ENCODE peak calls at places on chromosomes 2 and 18, in four cellular contexts. One of them, this sample, is unnamed.

GRCh38 chr2:215618145-215618544 is 182.3 kb upstream of the FN1 start:
- DNase-seq in GM12878: no peak
- DNase-seq in A549: no peak
- DNase-seq in endothelial cell of umbilical vein: no peak
- DNase-seq in this sample: no peak

GRCh38 chr18:54150226-54150625 is 74.2 kb downstream of the MBD2 start:
- DNase-seq in A549: no peak
- DNase-seq in GM12878: no peak
- DNase-seq in endothelial cell of umbilical vein: no peak
- DNase-seq in this sample: no peak

GRCh38 chr2:222364280-222364895 is 60.0 kb upstream of the SGPP2 start:
- DNase-seq in A549: no peak
- DNase-seq in GM12878: no peak
- DNase-seq in endothelial cell of umbilical vein: peak
- DNase-seq in this sample: peak

GRCh38 chr2:55992465-55992864 is 68.9 kb upstream of the EFEMP1 start:
- DNase-seq in endothelial cell of umbilical vein: peak
- DNase-seq in GM12878: no peak
- DNase-seq in A549: peak
- DNase-seq in this sample: no peak

GRCh38 chr2:241542278-241542605 is 16.3 kb upstream of the BOK start:
- DNase-seq in endothelial cell of umbilical vein: no peak
- DNase-seq in GM12878: no peak
- DNase-seq in A549: no peak
- DNase-seq in this sample: no peak

GRCh38 chr2:128408349-128409305 is 90.0 kb upstream of the HS6ST1 start:
- DNase-seq in A549: no peak
- DNase-seq in GM12878: no peak
- DNase-seq in endothelial cell of umbilical vein: peak
- DNase-seq in this sample: peak

GRCh38 chr2:239257511-239257937 is 143.3 kb downstream of the HDAC4 start:
- DNase-seq in A549: no peak
- DNase-seq in GM12878: no peak
- DNase-seq in endothelial cell of umbilical vein: peak
- DNase-seq in this sample: peak

GRCh38 chr18:11689972-11690570 is 1.0 kb downstream of the GNAL start:
- DNase-seq in A549: peak
- DNase-seq in GM12878: no peak
- DNase-seq in endothelial cell of umbilical vein: no peak
- DNase-seq in this sample: peak

GRCh38 chr18:72692086-72692485 is 147.9 kb upstream of the CBLN2 start:
- DNase-seq in GM12878: no peak
- DNase-seq in A549: no peak
- DNase-seq in endothelial cell of umbilical vein: no peak
- DNase-seq in this sample: no peak

GRCh38 chr2:102892693-102893290 is 131.0 kb downstream of the TMEM182 start:
- DNase-seq in A549: no peak
- DNase-seq in GM12878: no peak
- DNase-seq in endothelial cell of umbilical vein: no peak
- DNase-seq in this sample: no peak

GRCh38 chr2:126448611-126449010 is 207.3 kb upstream of the GYPC start:
- DNase-seq in A549: no peak
- DNase-seq in GM12878: no peak
- DNase-seq in endothelial cell of umbilical vein: no peak
- DNase-seq in this sample: no peak

GRCh38 chr2:170744248-170745002 is 25.8 kb upstream of the ERICH2 start:
- DNase-seq in endothelial cell of umbilical vein: no peak
- DNase-seq in GM12878: no peak
- DNase-seq in A549: peak
- DNase-seq in this sample: peak

GRCh38 chr2:161761160-161761559 is 136.9 kb downstream of the SLC4A10 start:
- DNase-seq in GM12878: no peak
- DNase-seq in A549: no peak
- DNase-seq in endothelial cell of umbilical vein: no peak
- DNase-seq in this sample: no peak

GRCh38 chr2:74919827-74920226 is 38.6 kb upstream of the POLE4 start:
- DNase-seq in A549: peak
- DNase-seq in GM12878: no peak
- DNase-seq in endothelial cell of umbilical vein: peak
- DNase-seq in this sample: peak

GRCh38 chr2:79910643-79911042 is 393.9 kb downstream of the LRRTM1 start:
- DNase-seq in endothelial cell of umbilical vein: no peak
- DNase-seq in A549: no peak
- DNase-seq in GM12878: no peak
- DNase-seq in this sample: no peak

GRCh38 chr18:11119962-11120361 is 29.4 kb downstream of the PIEZO2 start:
- DNase-seq in endothelial cell of umbilical vein: no peak
- DNase-seq in A549: peak
- DNase-seq in GM12878: no peak
- DNase-seq in this sample: no peak

GRCh38 chr2:232447638-232448472 is 8.1 kb upstream of the ALPI start:
- DNase-seq in GM12878: no peak
- DNase-seq in endothelial cell of umbilical vein: no peak
- DNase-seq in A549: no peak
- DNase-seq in this sample: no peak

GRCh38 chr2:240917684-240918257 is 11.6 kb downstream of the CROCC2 start:
- DNase-seq in GM12878: no peak
- DNase-seq in A549: no peak
- DNase-seq in endothelial cell of umbilical vein: no peak
- DNase-seq in this sample: no peak

GRCh38 chr18:48727685-48728084 is 188.9 kb downstream of the CTIF start:
- DNase-seq in A549: no peak
- DNase-seq in GM12878: no peak
- DNase-seq in endothelial cell of umbilical vein: no peak
- DNase-seq in this sample: no peak

GRCh38 chr2:20368706-20369105 is 18.1 kb upstream of the PUM2 start:
- DNase-seq in A549: no peak
- DNase-seq in GM12878: no peak
- DNase-seq in endothelial cell of umbilical vein: no peak
- DNase-seq in this sample: no peak

GRCh38 chr2:29000481-29000880 is 19.4 kb downstream of the TOGARAM2 start:
- DNase-seq in A549: no peak
- DNase-seq in endothelial cell of umbilical vein: no peak
- DNase-seq in GM12878: peak
- DNase-seq in this sample: peak

GRCh38 chr18:5462227-5462626 is 81.6 kb downstream of the EPB41L3 start:
- DNase-seq in A549: no peak
- DNase-seq in endothelial cell of umbilical vein: no peak
- DNase-seq in GM12878: no peak
- DNase-seq in this sample: peak

GRCh38 chr2:162945785-162946184 is 107.2 kb upstream of the KCNH7 start:
- DNase-seq in GM12878: no peak
- DNase-seq in A549: no peak
- DNase-seq in endothelial cell of umbilical vein: no peak
- DNase-seq in this sample: no peak

GRCh38 chr2:80164375-80164774 is 140.2 kb downstream of the LRRTM1 start:
- DNase-seq in A549: no peak
- DNase-seq in GM12878: no peak
- DNase-seq in endothelial cell of umbilical vein: no peak
- DNase-seq in this sample: no peak

GRCh38 chr2:187360286-187360685 is 87.8 kb downstream of the CALCRL start:
- DNase-seq in GM12878: no peak
- DNase-seq in A549: no peak
- DNase-seq in endothelial cell of umbilical vein: peak
- DNase-seq in this sample: no peak

GRCh38 chr2:71120195-71120594 is 9.8 kb downstream of the MCEE start:
- DNase-seq in endothelial cell of umbilical vein: no peak
- DNase-seq in GM12878: no peak
- DNase-seq in A549: no peak
- DNase-seq in this sample: no peak

GRCh38 chr2:45774688-45775244 is 123.3 kb downstream of the PRKCE start:
- DNase-seq in A549: peak
- DNase-seq in GM12878: no peak
- DNase-seq in endothelial cell of umbilical vein: no peak
- DNase-seq in this sample: no peak
- TF ChIP-seq CTCF in A549: no peak
- TF ChIP-seq CTCF in GM12878: no peak
- TF ChIP-seq CTCF in endothelial cell of umbilical vein: no peak
- TF ChIP-seq CTCF in this sample: no peak

DNA sequence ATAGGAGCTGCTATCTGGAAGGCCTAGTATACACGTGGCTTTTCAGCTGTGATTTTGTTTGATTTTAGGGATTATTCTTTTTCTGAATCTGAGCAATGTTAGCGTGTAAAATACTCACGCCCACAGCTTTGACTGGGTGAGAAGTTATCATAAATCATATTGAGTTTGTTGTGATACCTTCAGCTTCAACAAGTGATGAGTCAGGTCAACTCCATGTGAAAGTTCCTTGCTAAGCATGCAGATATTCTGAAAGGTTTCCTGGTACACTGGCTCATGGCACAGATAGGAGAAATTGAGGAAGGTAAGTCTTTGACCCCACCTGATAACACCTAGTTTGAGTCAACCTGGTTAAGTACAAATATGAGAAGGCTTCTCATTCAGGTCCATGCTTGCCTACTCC is at the start of gene GKN1:
- DNase-seq in A549: no peak
- DNase-seq in GM12878: no peak
- DNase-seq in endothelial cell of umbilical vein: no peak
- DNase-seq in this sample: no peak
- TF ChIP-seq MYC in A549: no peak
- TF ChIP-seq MYC in GM12878: no peak
- TF ChIP-seq MYC in endothelial cell of umbilical vein: no peak
- TF ChIP-seq MYC in this sample: no peak

GRCh38 chr2:153287109-153287801 is 191.3 kb downstream of the RPRM start:
- DNase-seq in endothelial cell of umbilical vein: no peak
- DNase-seq in GM12878: no peak
- DNase-seq in A549: peak
- DNase-seq in this sample: peak
- TF ChIP-seq CTCF in endothelial cell of umbilical vein: no peak
- TF ChIP-seq CTCF in GM12878: peak
- TF ChIP-seq CTCF in A549: peak
- TF ChIP-seq CTCF in this sample: peak

DNA sequence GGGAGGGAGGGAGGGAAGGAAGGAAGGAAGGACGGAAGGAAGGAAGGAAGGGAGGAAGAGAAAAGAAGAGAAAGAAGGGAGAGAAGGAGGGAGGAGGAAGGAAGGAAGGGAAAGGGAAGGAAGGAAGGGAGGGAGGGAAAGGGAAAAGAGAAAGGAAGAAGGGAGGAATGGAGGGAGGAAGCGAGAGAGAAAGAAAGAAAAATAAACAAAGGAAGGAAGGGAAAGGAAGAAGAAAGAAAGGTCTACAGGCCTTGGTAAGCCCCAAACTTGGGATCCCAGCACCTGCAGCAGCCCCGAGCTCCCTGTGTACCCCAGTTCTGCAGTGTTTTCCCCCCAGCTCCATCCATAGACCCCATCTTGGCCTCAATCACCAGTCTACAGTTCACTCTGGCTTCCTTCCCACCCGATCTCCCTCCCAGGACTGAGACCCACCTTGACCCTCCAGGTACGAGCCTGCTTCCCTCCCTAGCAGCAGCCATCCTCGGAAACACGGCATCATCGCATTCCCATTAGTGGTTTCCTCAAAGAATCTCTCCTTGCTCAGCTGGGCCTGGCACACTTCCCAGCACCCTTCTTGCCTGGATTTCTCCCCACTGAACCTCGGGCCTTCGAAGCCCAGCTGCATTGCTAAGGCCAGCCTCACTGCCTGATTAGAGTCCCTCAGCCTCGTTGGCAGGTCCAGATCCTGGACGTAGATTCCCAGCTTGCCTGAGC is 46.1 kb upstream of the SH3BP4 start:
- DNase-seq in A549: no peak
- DNase-seq in GM12878: no peak
- DNase-seq in endothelial cell of umbilical vein: no peak
- DNase-seq in this sample: no peak
- TF ChIP-seq MYC in A549: no peak
- TF ChIP-seq MYC in GM12878: no peak
- TF ChIP-seq MYC in endothelial cell of umbilical vein: no peak
- TF ChIP-seq MYC in this sample: no peak

DNA sequence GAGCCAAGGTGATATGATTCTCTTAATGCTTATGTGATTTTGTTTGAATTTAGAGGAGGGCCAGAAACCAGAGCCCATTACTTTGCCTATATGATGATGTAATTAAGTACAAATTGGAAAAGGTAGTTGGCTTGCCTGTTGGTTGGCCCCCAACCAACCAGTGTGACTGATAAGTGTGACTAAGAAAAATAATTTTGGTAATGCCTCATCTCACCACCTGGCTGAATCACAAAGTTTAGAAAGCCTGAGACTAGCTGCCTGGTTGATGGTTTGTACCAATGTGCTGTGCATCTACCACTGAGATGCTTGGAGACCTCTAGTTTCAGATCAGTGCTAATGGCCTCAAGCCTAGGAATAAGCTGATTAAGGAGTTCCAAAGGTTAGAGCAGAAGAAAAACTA is 338.7 kb downstream of the CDH2 start:
- DNase-seq in A549: no peak
- DNase-seq in endothelial cell of umbilical vein: no peak
- DNase-seq in GM12878: no peak
- DNase-seq in this sample: no peak
- TF ChIP-seq CTCF in A549: no peak
- TF ChIP-seq CTCF in endothelial cell of umbilical vein: no peak
- TF ChIP-seq CTCF in GM12878: no peak
- TF ChIP-seq CTCF in this sample: no peak

GRCh38 chr2:13067508-13067907 is 350.8 kb downstream of the TRIB2 start:
- DNase-seq in A549: no peak
- DNase-seq in GM12878: no peak
- DNase-seq in endothelial cell of umbilical vein: no peak
- DNase-seq in this sample: no peak
- TF ChIP-seq MYC in A549: no peak
- TF ChIP-seq MYC in GM12878: no peak
- TF ChIP-seq MYC in endothelial cell of umbilical vein: no peak
- TF ChIP-seq MYC in this sample: no peak

GRCh38 chr2:9796056-9796792 is 47.0 kb upstream of the TAF1B start:
- DNase-seq in GM12878: no peak
- DNase-seq in A549: no peak
- DNase-seq in endothelial cell of umbilical vein: no peak
- DNase-seq in this sample: no peak
- TF ChIP-seq CTCF in GM12878: peak
- TF ChIP-seq CTCF in A549: no peak
- TF ChIP-seq CTCF in endothelial cell of umbilical vein: no peak
- TF ChIP-seq CTCF in this sample: peak

GRCh38 chr2:189466656-189467055 is 25.4 kb downstream of the WDR75 start:
- DNase-seq in GM12878: no peak
- DNase-seq in A549: peak
- DNase-seq in endothelial cell of umbilical vein: peak
- DNase-seq in this sample: peak
- TF ChIP-seq MYC in GM12878: no peak
- TF ChIP-seq MYC in A549: no peak
- TF ChIP-seq MYC in endothelial cell of umbilical vein: no peak
- TF ChIP-seq MYC in this sample: no peak

DNA sequence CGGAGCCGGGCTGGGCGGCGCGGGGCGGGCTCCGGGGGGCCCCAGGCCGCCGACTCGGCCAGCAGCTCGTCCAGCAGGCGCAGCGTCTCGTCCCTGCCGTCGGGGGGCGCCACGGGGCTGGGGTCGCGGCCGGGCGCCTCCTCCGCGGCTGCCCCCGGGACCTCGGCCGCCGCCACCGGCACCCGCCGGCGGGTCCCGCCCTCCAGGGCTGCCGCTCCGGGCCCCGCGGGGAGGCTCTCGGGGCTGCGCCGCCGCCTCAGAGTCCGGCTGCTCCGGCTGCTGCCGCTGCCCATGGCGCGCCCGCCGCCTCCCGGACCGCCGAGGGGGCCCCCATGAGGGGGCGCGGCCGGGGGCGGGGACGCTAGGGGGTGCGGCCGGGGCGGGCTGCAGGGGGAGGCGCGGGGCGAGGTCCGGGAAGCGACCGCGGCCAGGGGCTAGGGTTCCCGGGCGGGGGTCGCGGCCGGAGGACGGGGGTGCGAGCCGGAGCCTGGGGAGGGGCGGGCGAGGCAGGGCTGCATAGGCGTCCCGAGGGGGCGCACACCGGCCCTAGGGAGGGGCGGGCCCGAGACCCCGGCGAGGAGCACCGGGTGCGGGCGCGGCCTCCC is at the start of gene CYS1:
- DNase-seq in GM12878: no peak
- DNase-seq in endothelial cell of umbilical vein: no peak
- DNase-seq in A549: peak
- DNase-seq in this sample: peak
- TF ChIP-seq CTCF in GM12878: peak
- TF ChIP-seq CTCF in endothelial cell of umbilical vein: no peak
- TF ChIP-seq CTCF in A549: peak
- TF ChIP-seq CTCF in this sample: no peak

This sample was measured in NB4.